ENCODE peak calls at places on chromosomes 2 and 18, in seven cellular contexts. U, Y, R, O, X, C and K are unnamed samples.

GRCh38 chr2:107064750-107065149 is 178.8 kb upstream of the ST6GAL2 start:
- DNase-seq in Y (peak), C (no peak), R (no peak), U (no peak), O (no peak), X (no peak), K (no peak)

GRCh38 chr2:73243884-73244570 is 9.9 kb downstream of the CCT7 start:
- DNase-seq in O (no peak), R (no peak), C (no peak), U (peak), X (no peak), Y (peak), K (no peak)

GRCh38 chr2:84741182-84741822 is 139.6 kb downstream of the TRABD2A start:
- DNase-seq in Y (peak), O (no peak), U (no peak), R (peak), C (no peak), X (peak), K (no peak)

GRCh38 chr2:131105950-131106801 is 1.0 kb downstream of the PLEKHB2 start:
- DNase-seq in O (peak), U (peak), X (peak), Y (peak), C (peak), R (peak), K (no peak)

GRCh38 chr18:44672506-44672905 is 8.2 kb upstream of the SETBP1 start:
- DNase-seq in O (no peak), C (no peak), Y (no peak), R (no peak), X (no peak), U (no peak), K (no peak)

GRCh38 chr18:9696701-9697100 is 11.4 kb upstream of the RAB31 start:
- DNase-seq in C (no peak), X (no peak), R (no peak), Y (no peak), U (no peak), O (no peak), K (no peak)

GRCh38 chr2:26946841-26947784 is 23.3 kb upstream of the MAPRE3 start:
- DNase-seq in O (no peak), U (no peak), Y (peak), R (no peak), C (peak), X (peak), K (no peak)

GRCh38 chr2:205425069-205425468 is 257.2 kb upstream of the NRP2 start:
- DNase-seq in R (no peak), Y (no peak), U (no peak), O (no peak), C (no peak), X (no peak), K (no peak)